ENCODE peak calls at places on chromosomes 2 and 18, in seven cellular contexts. P is fibroblast of the aortic adventitia, S is psoas muscle, Z is IMR-90, A is H1, G is AG09309, D is astrocyte of the spinal cord. W is an unnamed sample.

GRCh38 chr2:108988076-108988795 is 784 bp downstream of the EDAR start:
- DNase-seq in D (no peak), S (no peak), G (no peak), P (no peak), A (no peak), Z (no peak), W (no peak)

GRCh38 chr2:220015576-220015975 is 388.1 kb downstream of the SLC4A3 start:
- DNase-seq in A (no peak), P (no peak), D (no peak), Z (no peak), G (no peak), S (no peak), W (no peak)

GRCh38 chr2:181741756-181742155 is 61.4 kb upstream of the NEUROD1 start:
- DNase-seq in Z (peak), G (peak), D (no peak), S (no peak), P (peak), A (no peak), W (no peak)

GRCh38 chr2:83585250-83585649 is 873.8 kb downstream of the SUCLG1 start:
- DNase-seq in Z (no peak), G (no peak), P (no peak), D (no peak), S (no peak), A (no peak), W (no peak)

GRCh38 chr2:201964011-201964410 is 69.6 kb upstream of the FZD7 start:
- DNase-seq in S (no peak), D (no peak), P (no peak), A (no peak), Z (no peak), G (no peak), W (no peak)

GRCh38 chr2:74887961-74888670 is 54.2 kb downstream of the HK2 start:
- DNase-seq in D (peak), G (no peak), P (peak), S (no peak), Z (peak), A (no peak), W (no peak)

GRCh38 chr2:119049968-119050657 is 108.1 kb downstream of the MARCO start:
- DNase-seq in A (no peak), Z (no peak), G (no peak), S (no peak), P (no peak), D (no peak), W (no peak)

GRCh38 chr2:44136186-44136585 is 32.5 kb upstream of the PPM1B start:
- DNase-seq in S (no peak), A (no peak), Z (peak), P (peak), G (peak), D (peak), W (no peak)

GRCh38 chr2:69272803-69273471 is 114.1 kb downstream of the GFPT1 start:
- DNase-seq in G (no peak), A (no peak), D (peak), Z (peak), P (peak), S (no peak), W (no peak)

GRCh38 chr2:26562811-26563645 is 78.1 kb downstream of the CIB4 start:
- DNase-seq in S (peak), G (no peak), P (peak), D (peak), Z (no peak), A (no peak), W (no peak)

GRCh38 chr18:46067431-46068007 is 4.5 kb downstream of the PSTPIP2 start:
- DNase-seq in P (no peak), Z (peak), D (peak), A (no peak), G (no peak), S (no peak), W (peak)

GRCh38 chr2:119248311-119248710 is 24.7 kb downstream of the STEAP3 start:
- DNase-seq in D (peak), G (no peak), Z (peak), S (no peak), P (peak), A (no peak), W (no peak)

GRCh38 chr2:200592414-200593075 is 6.7 kb downstream of the AOX1 start:
- DNase-seq in P (peak), Z (peak), S (no peak), A (no peak), G (no peak), D (peak), W (no peak)

GRCh38 chr2:172179045-172179742 is 76.5 kb upstream of the DLX2 start:
- DNase-seq in D (peak), S (no peak), Z (peak), G (no peak), A (no peak), P (no peak), W (no peak)

GRCh38 chr2:216909541-216910175 is 49.8 kb upstream of the TNP1 start:
- DNase-seq in A (no peak), P (no peak), D (no peak), Z (no peak), S (no peak), G (no peak), W (no peak)

GRCh38 chr2:205763708-205764501 is 81.6 kb downstream of the NRP2 start:
- DNase-seq in A (peak), D (peak), Z (peak), P (peak), S (peak), G (peak), W (no peak)

GRCh38 chr2:201358684-201359083 is 1.5 kb upstream of the FLACC1 start:
- DNase-seq in Z (peak), D (peak), A (no peak), G (no peak), P (no peak), S (no peak), W (no peak)

GRCh38 chr18:36724169-36724568 is 104.6 kb downstream of the TPGS2 start:
- DNase-seq in D (no peak), P (no peak), Z (no peak), A (no peak), G (no peak), S (no peak), W (no peak)

GRCh38 chr2:121123268-121123667 is 161.7 kb downstream of the TFCP2L1 start:
- DNase-seq in A (no peak), S (no peak), Z (no peak), G (no peak), D (no peak), P (no peak), W (no peak)

GRCh38 chr2:20120569-20121416 is 69.4 kb upstream of the LAPTM4A start:
- DNase-seq in Z (no peak), D (no peak), A (no peak), G (no peak), S (no peak), P (no peak), W (no peak)

GRCh38 chr18:62088146-62088545 is 98.7 kb downstream of the PIGN start:
- DNase-seq in A (no peak), Z (no peak), S (no peak), D (no peak), G (peak), P (peak), W (no peak)

GRCh38 chr2:16328521-16329190 is 337.0 kb downstream of the CYRIA start:
- DNase-seq in S (no peak), P (no peak), G (no peak), Z (no peak), A (no peak), D (no peak), W (no peak)

GRCh38 chr2:215796160-215796559 is 217.2 kb downstream of the MREG start:
- DNase-seq in A (no peak), S (no peak), Z (peak), P (peak), D (peak), G (peak), W (no peak)

GRCh38 chr2:10410001-10410671 is 38.0 kb downstream of the ODC1 start:
- DNase-seq in D (peak), A (no peak), S (no peak), Z (no peak), G (no peak), P (no peak), W (peak)

GRCh38 chr2:178506101-178506500 is 25.8 kb downstream of the PLEKHA3 start:
- DNase-seq in S (no peak), Z (no peak), G (no peak), D (no peak), P (no peak), A (no peak), W (no peak)

GRCh38 chr2:132479140-132479539 is 62.5 kb downstream of the GPR39 start:
- DNase-seq in A (no peak), S (no peak), D (peak), P (no peak), G (no peak), Z (no peak), W (no peak)

GRCh38 chr2:127176371-127177311 is 43.5 kb downstream of the CYP27C1 start:
- DNase-seq in Z (peak), A (no peak), D (no peak), S (peak), P (peak), G (peak), W (no peak)

DNA sequence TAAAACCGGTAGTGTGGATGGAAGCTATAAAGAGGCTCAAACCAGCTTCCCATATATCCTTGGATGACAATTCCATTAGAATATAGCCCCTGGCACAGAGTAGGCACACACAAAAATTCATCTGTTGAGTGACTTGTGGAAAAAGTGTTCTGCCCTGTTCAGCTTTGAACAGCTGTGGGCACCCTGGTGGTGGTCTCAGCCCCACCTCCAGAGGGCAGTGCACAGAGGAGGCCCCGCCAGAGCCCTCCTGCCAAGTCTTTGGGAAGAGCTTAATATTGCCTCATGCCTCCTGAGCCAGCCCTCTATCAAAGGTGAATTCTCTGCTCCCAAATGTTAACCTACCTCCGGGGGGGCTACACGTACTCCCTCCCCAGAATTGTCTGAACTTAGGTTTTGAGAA is 30.4 kb downstream of the EPAS1 start:
- DNase-seq in G (no peak), A (no peak), Z (no peak), S (no peak), P (no peak), D (no peak), W (no peak)
- TF ChIP-seq CTCF in G (peak), A (peak), Z (peak), S (no peak), P (no peak), D (peak), W (peak)

DNA sequence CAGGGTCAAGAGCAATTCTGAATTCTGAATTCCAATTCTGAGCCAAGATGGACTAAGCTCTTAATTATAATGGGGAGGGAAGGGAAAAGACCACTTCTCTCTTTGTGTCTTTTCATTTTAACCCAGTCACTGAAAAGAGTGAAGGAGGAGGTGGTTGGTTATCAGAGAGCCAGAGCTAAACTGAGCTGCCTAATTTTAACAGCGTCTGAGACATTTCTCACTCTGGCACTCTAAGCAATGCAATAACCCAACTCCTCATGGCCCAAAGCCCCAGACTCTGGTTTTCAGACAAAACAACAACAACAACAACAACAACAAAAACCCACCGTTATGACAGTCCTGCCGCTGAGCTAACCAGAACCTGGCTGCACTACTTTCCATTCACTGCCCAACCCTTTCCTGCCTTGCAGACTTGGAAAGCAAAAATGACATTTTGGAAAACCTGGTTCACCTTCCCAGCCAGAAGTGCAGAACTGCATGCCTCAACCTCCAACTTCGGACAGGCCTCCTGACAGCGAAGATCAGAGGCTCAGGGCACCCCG is 1.0 kb downstream of the CHST10 start:
- DNase-seq in P (no peak), S (no peak), Z (no peak), D (peak), A (no peak), G (no peak), W (no peak)
- H3K4me3 ChIP-seq in P (peak), S (peak), Z (peak), D (peak), A (peak), G (peak), W (peak)

GRCh38 chr18:68940039-68940438 is 142.2 kb downstream of the CCDC102B start:
- DNase-seq in S (no peak), D (no peak), Z (no peak), P (peak), A (no peak), G (no peak), W (no peak)

GRCh38 chr18:68937204-68937603 is 139.3 kb downstream of the CCDC102B start:
- DNase-seq in S (no peak), D (no peak), A (no peak), G (no peak), P (no peak), Z (no peak), W (no peak)

GRCh38 chr18:68940754-68941153 is 142.9 kb downstream of the CCDC102B start:
- DNase-seq in D (no peak), S (no peak), G (no peak), Z (no peak), P (no peak), A (no peak), W (no peak)

DNA sequence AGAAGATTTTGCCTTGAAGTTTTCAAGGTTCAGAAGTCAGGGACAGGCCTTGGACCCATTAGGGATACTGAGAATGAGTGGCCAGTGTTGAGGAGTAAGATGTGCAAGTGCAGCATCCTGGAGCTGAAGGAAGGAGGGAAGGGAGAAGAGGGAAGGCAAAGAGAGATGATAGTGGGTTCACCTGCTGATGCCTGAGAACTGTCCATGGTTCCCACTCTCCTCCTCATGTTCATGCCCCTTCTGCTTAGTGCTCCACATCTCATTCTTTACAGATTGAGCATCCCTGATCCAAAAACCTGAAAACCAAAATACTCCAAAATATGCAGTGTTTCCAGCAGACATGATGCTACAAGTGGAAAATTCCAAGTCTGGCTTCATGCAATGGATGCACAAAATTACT is 137.8 kb downstream of the CCDC102B start:
- DNase-seq in Z (no peak), A (no peak), S (no peak), D (no peak), G (no peak), P (no peak), W (no peak)
- TF ChIP-seq CTCF in Z (no peak), A (no peak), S (no peak), D (no peak), G (no peak), P (no peak), W (no peak)

GRCh38 chr2:142100139-142100873 is 30.5 kb downstream of the LRP1B start:
- DNase-seq in Z (no peak), A (no peak), S (no peak), P (no peak), G (no peak), D (no peak), W (no peak)
- H3K4me3 ChIP-seq in Z (no peak), A (no peak), S (no peak), P (no peak), G (no peak), D (no peak), W (no peak)

GRCh38 chr2:240013343-240013742 is 11.8 kb downstream of the NDUFA10 start:
- DNase-seq in A (no peak), P (peak), D (peak), Z (peak), S (no peak), G (no peak), W (no peak)
- TF ChIP-seq CTCF in A (no peak), P (peak), D (peak), Z (peak), S (no peak), G (peak), W (peak)

GRCh38 chr18:10543277-10543676 is 17.4 kb downstream of the NAPG start:
- DNase-seq in P (peak), D (no peak), A (no peak), S (no peak), Z (peak), G (no peak), W (no peak)
- H3K4me3 ChIP-seq in P (no peak), D (no peak), A (no peak), S (no peak), Z (no peak), G (no peak), W (no peak)

GRCh38 chr2:196566969-196567666 is 72.4 kb upstream of the CCDC150 start:
- DNase-seq in Z (peak), S (no peak), D (peak), A (no peak), G (no peak), P (peak), W (no peak)
- TF ChIP-seq CTCF in Z (no peak), S (no peak), D (no peak), A (no peak), G (no peak), P (no peak), W (no peak)